ENCODE peak calls at places on chromosomes 16 and 17, in seven cellular contexts. One of them, this sample, is unnamed.

GRCh38 chr17:74924250-74924948 is at the start of gene OTOP2:
- ATAC-seq in mucosa of descending colon: peak
- ATAC-seq in gastroesophageal sphincter: no peak
- ATAC-seq in activated CD8-positive, alpha-beta memory T cell treated with anti-CD3 and anti-CD28 coated beads, Interleukin-2, amount 10 ng/mL, durations not matched to agents 7 days and 5 days: no peak
- ATAC-seq in HCT116: no peak
- ATAC-seq in HepG2: no peak
- ATAC-seq in aorta: no peak
- ATAC-seq in this sample: no peak

GRCh38 chr17:59669944-59670343 is 37.3 kb downstream of the PTRH2 start:
- ATAC-seq in aorta: no peak
- ATAC-seq in gastroesophageal sphincter: no peak
- ATAC-seq in HCT116: no peak
- ATAC-seq in HepG2: no peak
- ATAC-seq in activated CD8-positive, alpha-beta memory T cell treated with anti-CD3 and anti-CD28 coated beads, Interleukin-2, amount 10 ng/mL, durations not matched to agents 7 days and 5 days: no peak
- ATAC-seq in mucosa of descending colon: no peak
- ATAC-seq in this sample: peak

GRCh38 chr17:33512113-33512512 is 219.0 kb upstream of the ASIC2 start:
- ATAC-seq in mucosa of descending colon: no peak
- ATAC-seq in HepG2: no peak
- ATAC-seq in aorta: no peak
- ATAC-seq in gastroesophageal sphincter: no peak
- ATAC-seq in HCT116: no peak
- ATAC-seq in activated CD8-positive, alpha-beta memory T cell treated with anti-CD3 and anti-CD28 coated beads, Interleukin-2, amount 10 ng/mL, durations not matched to agents 7 days and 5 days: no peak
- ATAC-seq in this sample: no peak

GRCh38 chr16:56708821-56709685 is 20.9 kb upstream of the NUP93 start:
- ATAC-seq in mucosa of descending colon: peak
- ATAC-seq in activated CD8-positive, alpha-beta memory T cell treated with anti-CD3 and anti-CD28 coated beads, Interleukin-2, amount 10 ng/mL, durations not matched to agents 7 days and 5 days: peak
- ATAC-seq in HCT116: no peak
- ATAC-seq in gastroesophageal sphincter: no peak
- ATAC-seq in aorta: no peak
- ATAC-seq in HepG2: peak
- ATAC-seq in this sample: peak

GRCh38 chr16:85514601-85515318 is 98.4 kb upstream of the GSE1 start:
- ATAC-seq in aorta: peak
- ATAC-seq in gastroesophageal sphincter: peak
- ATAC-seq in HepG2: peak
- ATAC-seq in HCT116: peak
- ATAC-seq in mucosa of descending colon: peak
- ATAC-seq in activated CD8-positive, alpha-beta memory T cell treated with anti-CD3 and anti-CD28 coated beads, Interleukin-2, amount 10 ng/mL, durations not matched to agents 7 days and 5 days: no peak
- ATAC-seq in this sample: no peak

GRCh38 chr17:32627233-32628008 is 140.6 kb downstream of the CDK5R1 start:
- ATAC-seq in aorta: no peak
- ATAC-seq in gastroesophageal sphincter: no peak
- ATAC-seq in HepG2: no peak
- ATAC-seq in mucosa of descending colon: no peak
- ATAC-seq in HCT116: no peak
- ATAC-seq in activated CD8-positive, alpha-beta memory T cell treated with anti-CD3 and anti-CD28 coated beads, Interleukin-2, amount 10 ng/mL, durations not matched to agents 7 days and 5 days: no peak
- ATAC-seq in this sample: no peak

GRCh38 chr16:12092347-12092882 is 115.9 kb downstream of the SNX29 start:
- ATAC-seq in gastroesophageal sphincter: no peak
- ATAC-seq in HCT116: no peak
- ATAC-seq in mucosa of descending colon: peak
- ATAC-seq in activated CD8-positive, alpha-beta memory T cell treated with anti-CD3 and anti-CD28 coated beads, Interleukin-2, amount 10 ng/mL, durations not matched to agents 7 days and 5 days: no peak
- ATAC-seq in HepG2: no peak
- ATAC-seq in aorta: no peak
- ATAC-seq in this sample: no peak

GRCh38 chr17:78131172-78132085 is 858 bp downstream of the TMC8 start:
- ATAC-seq in HCT116: peak
- ATAC-seq in aorta: no peak
- ATAC-seq in HepG2: no peak
- ATAC-seq in mucosa of descending colon: no peak
- ATAC-seq in gastroesophageal sphincter: no peak
- ATAC-seq in activated CD8-positive, alpha-beta memory T cell treated with anti-CD3 and anti-CD28 coated beads, Interleukin-2, amount 10 ng/mL, durations not matched to agents 7 days and 5 days: no peak
- ATAC-seq in this sample: peak

GRCh38 chr17:10192963-10193362 is 5.4 kb downstream of the GAS7 start:
- ATAC-seq in aorta: no peak
- ATAC-seq in HepG2: no peak
- ATAC-seq in HCT116: no peak
- ATAC-seq in activated CD8-positive, alpha-beta memory T cell treated with anti-CD3 and anti-CD28 coated beads, Interleukin-2, amount 10 ng/mL, durations not matched to agents 7 days and 5 days: no peak
- ATAC-seq in mucosa of descending colon: peak
- ATAC-seq in gastroesophageal sphincter: peak
- ATAC-seq in this sample: no peak

GRCh38 chr17:15409721-15410247 is 57.6 kb downstream of the CDRT4 start:
- ATAC-seq in gastroesophageal sphincter: peak
- ATAC-seq in HCT116: no peak
- ATAC-seq in activated CD8-positive, alpha-beta memory T cell treated with anti-CD3 and anti-CD28 coated beads, Interleukin-2, amount 10 ng/mL, durations not matched to agents 7 days and 5 days: no peak
- ATAC-seq in aorta: peak
- ATAC-seq in HepG2: no peak
- ATAC-seq in mucosa of descending colon: peak
- ATAC-seq in this sample: no peak

GRCh38 chr17:1495265-1495664 is 2.8 kb upstream of the MYO1C start:
- ATAC-seq in gastroesophageal sphincter: peak
- ATAC-seq in aorta: no peak
- ATAC-seq in activated CD8-positive, alpha-beta memory T cell treated with anti-CD3 and anti-CD28 coated beads, Interleukin-2, amount 10 ng/mL, durations not matched to agents 7 days and 5 days: no peak
- ATAC-seq in HepG2: no peak
- ATAC-seq in HCT116: no peak
- ATAC-seq in mucosa of descending colon: no peak
- ATAC-seq in this sample: no peak

GRCh38 chr16:88300463-88300835 is 82.3 kb upstream of the ZNF469 start:
- ATAC-seq in gastroesophageal sphincter: no peak
- ATAC-seq in mucosa of descending colon: no peak
- ATAC-seq in activated CD8-positive, alpha-beta memory T cell treated with anti-CD3 and anti-CD28 coated beads, Interleukin-2, amount 10 ng/mL, durations not matched to agents 7 days and 5 days: no peak
- ATAC-seq in aorta: no peak
- ATAC-seq in HepG2: no peak
- ATAC-seq in HCT116: no peak
- ATAC-seq in this sample: no peak

GRCh38 chr17:45948498-45948880 is 50.6 kb upstream of the STH start:
- ATAC-seq in activated CD8-positive, alpha-beta memory T cell treated with anti-CD3 and anti-CD28 coated beads, Interleukin-2, amount 10 ng/mL, durations not matched to agents 7 days and 5 days: no peak
- ATAC-seq in aorta: no peak
- ATAC-seq in gastroesophageal sphincter: no peak
- ATAC-seq in mucosa of descending colon: no peak
- ATAC-seq in HCT116: peak
- ATAC-seq in HepG2: no peak
- ATAC-seq in this sample: no peak

GRCh38 chr17:21551081-21551881 is 141.0 kb upstream of the KCNJ18 start:
- ATAC-seq in gastroesophageal sphincter: peak
- ATAC-seq in HCT116: peak
- ATAC-seq in HepG2: peak
- ATAC-seq in mucosa of descending colon: peak
- ATAC-seq in activated CD8-positive, alpha-beta memory T cell treated with anti-CD3 and anti-CD28 coated beads, Interleukin-2, amount 10 ng/mL, durations not matched to agents 7 days and 5 days: peak
- ATAC-seq in aorta: peak
- ATAC-seq in this sample: peak

GRCh38 chr16:13829712-13830304 is 90.1 kb upstream of the ERCC4 start:
- ATAC-seq in HepG2: no peak
- ATAC-seq in activated CD8-positive, alpha-beta memory T cell treated with anti-CD3 and anti-CD28 coated beads, Interleukin-2, amount 10 ng/mL, durations not matched to agents 7 days and 5 days: no peak
- ATAC-seq in aorta: no peak
- ATAC-seq in mucosa of descending colon: no peak
- ATAC-seq in gastroesophageal sphincter: no peak
- ATAC-seq in HCT116: no peak
- ATAC-seq in this sample: no peak

GRCh38 chr17:43018008-43018853 is 4.0 kb downstream of the VAT1 start:
- ATAC-seq in activated CD8-positive, alpha-beta memory T cell treated with anti-CD3 and anti-CD28 coated beads, Interleukin-2, amount 10 ng/mL, durations not matched to agents 7 days and 5 days: peak
- ATAC-seq in mucosa of descending colon: no peak
- ATAC-seq in aorta: no peak
- ATAC-seq in HepG2: no peak
- ATAC-seq in HCT116: no peak
- ATAC-seq in gastroesophageal sphincter: no peak
- ATAC-seq in this sample: no peak

GRCh38 chr16:72932050-72932449 is 115.9 kb downstream of the ZFHX3 start:
- ATAC-seq in HCT116: no peak
- ATAC-seq in HepG2: no peak
- ATAC-seq in gastroesophageal sphincter: peak
- ATAC-seq in activated CD8-positive, alpha-beta memory T cell treated with anti-CD3 and anti-CD28 coated beads, Interleukin-2, amount 10 ng/mL, durations not matched to agents 7 days and 5 days: no peak
- ATAC-seq in aorta: no peak
- ATAC-seq in mucosa of descending colon: peak
- ATAC-seq in this sample: peak

GRCh38 chr16:51053805-51054204 is 97.3 kb downstream of the SALL1 start:
- ATAC-seq in HCT116: no peak
- ATAC-seq in gastroesophageal sphincter: no peak
- ATAC-seq in mucosa of descending colon: no peak
- ATAC-seq in aorta: no peak
- ATAC-seq in HepG2: no peak
- ATAC-seq in activated CD8-positive, alpha-beta memory T cell treated with anti-CD3 and anti-CD28 coated beads, Interleukin-2, amount 10 ng/mL, durations not matched to agents 7 days and 5 days: no peak
- ATAC-seq in this sample: no peak

GRCh38 chr17:1546292-1546922 is 16.2 kb downstream of the PITPNA start:
- ATAC-seq in HCT116: no peak
- ATAC-seq in HepG2: no peak
- ATAC-seq in activated CD8-positive, alpha-beta memory T cell treated with anti-CD3 and anti-CD28 coated beads, Interleukin-2, amount 10 ng/mL, durations not matched to agents 7 days and 5 days: no peak
- ATAC-seq in gastroesophageal sphincter: no peak
- ATAC-seq in mucosa of descending colon: peak
- ATAC-seq in aorta: no peak
- ATAC-seq in this sample: no peak

GRCh38 chr16:88840589-88841215 is 16.0 kb downstream of the GALNS start:
- ATAC-seq in aorta: peak
- ATAC-seq in HepG2: no peak
- ATAC-seq in gastroesophageal sphincter: no peak
- ATAC-seq in mucosa of descending colon: no peak
- ATAC-seq in HCT116: no peak
- ATAC-seq in activated CD8-positive, alpha-beta memory T cell treated with anti-CD3 and anti-CD28 coated beads, Interleukin-2, amount 10 ng/mL, durations not matched to agents 7 days and 5 days: no peak
- ATAC-seq in this sample: no peak

GRCh38 chr17:49132317-49132698 is 261 bp upstream of the B4GALNT2 start:
- ATAC-seq in activated CD8-positive, alpha-beta memory T cell treated with anti-CD3 and anti-CD28 coated beads, Interleukin-2, amount 10 ng/mL, durations not matched to agents 7 days and 5 days: no peak
- ATAC-seq in HepG2: peak
- ATAC-seq in aorta: no peak
- ATAC-seq in gastroesophageal sphincter: no peak
- ATAC-seq in mucosa of descending colon: peak
- ATAC-seq in HCT116: no peak
- ATAC-seq in this sample: no peak

GRCh38 chr17:59399914-59400313 is 68.5 kb downstream of the YPEL2 start:
- ATAC-seq in HepG2: no peak
- ATAC-seq in activated CD8-positive, alpha-beta memory T cell treated with anti-CD3 and anti-CD28 coated beads, Interleukin-2, amount 10 ng/mL, durations not matched to agents 7 days and 5 days: no peak
- ATAC-seq in HCT116: no peak
- ATAC-seq in mucosa of descending colon: no peak
- ATAC-seq in aorta: no peak
- ATAC-seq in gastroesophageal sphincter: no peak
- ATAC-seq in this sample: no peak

GRCh38 chr16:27383511-27384243 is 18.3 kb upstream of the IL21R start:
- ATAC-seq in activated CD8-positive, alpha-beta memory T cell treated with anti-CD3 and anti-CD28 coated beads, Interleukin-2, amount 10 ng/mL, durations not matched to agents 7 days and 5 days: no peak
- ATAC-seq in mucosa of descending colon: peak
- ATAC-seq in gastroesophageal sphincter: peak
- ATAC-seq in HepG2: no peak
- ATAC-seq in aorta: no peak
- ATAC-seq in HCT116: no peak
- ATAC-seq in this sample: no peak

GRCh38 chr16:75462804-75463203 is 1.7 kb downstream of the TMEM170A start:
- ATAC-seq in gastroesophageal sphincter: no peak
- ATAC-seq in activated CD8-positive, alpha-beta memory T cell treated with anti-CD3 and anti-CD28 coated beads, Interleukin-2, amount 10 ng/mL, durations not matched to agents 7 days and 5 days: peak
- ATAC-seq in aorta: no peak
- ATAC-seq in HCT116: no peak
- ATAC-seq in mucosa of descending colon: no peak
- ATAC-seq in HepG2: no peak
- ATAC-seq in this sample: peak

GRCh38 chr16:1102921-1103648 is 7.0 kb upstream of the C1QTNF8 start:
- ATAC-seq in activated CD8-positive, alpha-beta memory T cell treated with anti-CD3 and anti-CD28 coated beads, Interleukin-2, amount 10 ng/mL, durations not matched to agents 7 days and 5 days: peak
- ATAC-seq in aorta: no peak
- ATAC-seq in mucosa of descending colon: peak
- ATAC-seq in HCT116: peak
- ATAC-seq in gastroesophageal sphincter: peak
- ATAC-seq in HepG2: peak
- ATAC-seq in this sample: peak

GRCh38 chr17:72764632-72765041 is 327.9 kb downstream of the SLC39A11 start:
- ATAC-seq in aorta: no peak
- ATAC-seq in activated CD8-positive, alpha-beta memory T cell treated with anti-CD3 and anti-CD28 coated beads, Interleukin-2, amount 10 ng/mL, durations not matched to agents 7 days and 5 days: no peak
- ATAC-seq in mucosa of descending colon: no peak
- ATAC-seq in HepG2: no peak
- ATAC-seq in gastroesophageal sphincter: no peak
- ATAC-seq in HCT116: no peak
- ATAC-seq in this sample: peak